ENCODE peak calls at places on chromosomes 12 and 14, in nine cellular contexts. Z is NCI-H1694; H is HuH-7.5; W is NCI-H460; M is tibial nerve; A is NCI-H2227 treated with DMSO at 0.1 percent for 48 hours; D is HS-5; K is NCI-H345; G is stimulated activated CD4-positive, alpha-beta T cell treated with anti-CD3 and anti-CD28 coated beads, Interleukin-15, amount 100 ng/mL, for 24 hours. L is an unnamed sample.

GRCh38 chr12:95942106-95942531 is 295 bp downstream of the CCDC38 start:
- DNase-seq in M (no peak), A (peak; percentile 28), D (no peak), Z (no peak), G (no peak), W (peak; percentile 53), K (no peak), H (no peak), L (no peak)

GRCh38 chr12:120429368-120429767 is 8.5 kb upstream of the COX6A1 start:
- DNase-seq in W (no peak), D (no peak), A (no peak), K (no peak), H (no peak), G (no peak), M (no peak), Z (no peak), L (no peak)

GRCh38 chr14:65291561-65291960 is 121.0 kb upstream of the FUT8 start:
- DNase-seq in H (no peak), M (no peak), K (no peak), W (no peak), A (no peak), D (no peak), Z (no peak), G (no peak), L (peak; percentile 42)

GRCh38 chr14:32400480-32400879 is 71.4 kb downstream of the AKAP6 start:
- DNase-seq in D (no peak), H (no peak), A (no peak), Z (no peak), G (no peak), W (no peak), K (no peak), M (no peak), L (no peak)

GRCh38 chr12:53674977-53675700 is 744 bp downstream of the ATP5MC2 start:
- DNase-seq in M (no peak), A (no peak), G (peak; percentile 15), Z (no peak), D (no peak), K (no peak), H (no peak), W (no peak), L (no peak)

GRCh38 chr12:132413931-132414588 is 75.9 kb upstream of the FBRSL1 start:
- DNase-seq in K (no peak), W (no peak), Z (no peak), H (no peak), M (no peak), A (no peak), D (no peak), G (peak; percentile 31), L (no peak)

GRCh38 chr14:100653409-100653808 is 66.2 kb upstream of the BEGAIN start:
- DNase-seq in W (no peak), K (no peak), H (no peak), Z (no peak), M (no peak), D (no peak), A (no peak), G (peak; percentile 54), L (no peak)

GRCh38 chr14:64438181-64438839 is 27.0 kb upstream of the AKAP5 start:
- DNase-seq in W (no peak), D (peak; percentile 73), Z (no peak), K (no peak), G (no peak), A (no peak), H (no peak), M (no peak), L (no peak)

GRCh38 chr14:32998433-32998832 is 59.8 kb downstream of the NPAS3 start:
- DNase-seq in M (no peak), G (no peak), D (peak; percentile 4), Z (no peak), W (no peak), K (no peak), A (no peak), H (no peak), L (no peak)

GRCh38 chr12:53569174-53569557 is 57.0 kb downstream of the ATF7 start:
- DNase-seq in K (no peak), Z (no peak), W (peak; percentile 70), M (no peak), G (no peak), H (no peak), D (no peak), A (no peak), L (no peak)

GRCh38 chr12:38838211-38838850 is 67.1 kb downstream of the CPNE8 start:
- DNase-seq in H (no peak), Z (no peak), W (no peak), A (no peak), G (no peak), K (no peak), D (no peak), M (no peak), L (no peak)

GRCh38 chr12:105880824-105881388 is 257.8 kb downstream of the NUAK1 start:
- DNase-seq in K (no peak), G (no peak), D (no peak), Z (no peak), M (no peak), A (no peak), H (no peak), W (no peak), L (no peak)

GRCh38 chr12:92899388-92900001 is 29.6 kb downstream of the EEA1 start:
- DNase-seq in D (peak; percentile 99), W (peak; percentile 91), M (peak; percentile 63), Z (no peak), H (peak; percentile 24), A (no peak), K (no peak), G (no peak), L (peak; percentile 95)

GRCh38 chr14:103393687-103394626 is 8.7 kb downstream of the MARK3 start:
- DNase-seq in Z (peak; percentile 61), G (no peak), A (peak; percentile 32), M (no peak), K (peak; percentile 8), H (no peak), D (no peak), W (no peak), L (no peak)

GRCh38 chr12:1848741-1849140 is 28.4 kb downstream of the LRTM2 start:
- DNase-seq in H (no peak), K (no peak), A (no peak), Z (peak; percentile 24), W (no peak), D (no peak), M (no peak), G (no peak), L (no peak)